ENCODE peak calls at places on chromosomes 3 and 15, in six cellular contexts. P is stimulated activated naive CD8-positive, alpha-beta T cell treated with anti-CD3 and anti-CD28 coated beads, Interleukin-15, amount 100 ng/mL, for 72 hours; U is HAP-1; R is GM23338; H is psoas muscle; X is cardiac septum. D is an unnamed sample.

GRCh38 chr3:13050446-13050845 is 22.8 kb downstream of the IQSEC1 start:
- DNase-seq in U (no peak), R (no peak), H (no peak), X (no peak), P (no peak), D (no peak)

GRCh38 chr15:67573194-67573593 is 30.7 kb downstream of the MAP2K5 start:
- DNase-seq in U (no peak), R (no peak), X (no peak), P (no peak), H (no peak), D (no peak)

GRCh38 chr3:126992216-126992615 is 9.3 kb downstream of the PLXNA1 start:
- DNase-seq in P (no peak), R (no peak), U (no peak), X (no peak), H (no peak), D (no peak)

GRCh38 chr3:150146891-150147761 is 176.4 kb upstream of the PFN2 start:
- DNase-seq in U (no peak), X (no peak), H (peak), R (no peak), P (no peak), D (peak)

GRCh38 chr15:74866090-74866489 is 7.1 kb downstream of the SCAMP2 start:
- DNase-seq in R (no peak), P (no peak), U (no peak), X (no peak), H (no peak), D (peak)

GRCh38 chr15:55574096-55574495 is 14.0 kb downstream of the PYGO1 start:
- DNase-seq in P (no peak), R (no peak), U (no peak), X (no peak), H (no peak), D (no peak)

GRCh38 chr3:108479212-108479611 is 31.2 kb downstream of the MYH15 start:
- DNase-seq in H (no peak), U (no peak), R (no peak), X (no peak), P (no peak), D (no peak)

GRCh38 chr3:52341123-52341522 is 25.0 kb downstream of the DNAH1 start:
- DNase-seq in X (no peak), P (no peak), U (no peak), R (no peak), H (no peak), D (no peak)

GRCh38 chr3:142964150-142964498 is 650 bp upstream of the PAQR9 start:
- DNase-seq in R (peak), P (no peak), X (no peak), H (no peak), U (no peak), D (no peak)

GRCh38 chr3:119433613-119434325 is 29.6 kb downstream of the TMEM39A start:
- DNase-seq in X (no peak), U (no peak), P (no peak), R (no peak), H (no peak), D (no peak)

GRCh38 chr15:85412956-85413854 is 32.8 kb downstream of the AKAP13 start:
- DNase-seq in P (peak), H (peak), U (peak), R (no peak), X (peak), D (peak)

GRCh38 chr3:186815490-186815889 is 9.2 kb upstream of the RFC4 start:
- DNase-seq in X (no peak), U (peak), R (no peak), P (no peak), H (no peak), D (no peak)

GRCh38 chr15:74174966-74175270 is 1.4 kb downstream of the ISLR start:
- DNase-seq in H (no peak), X (no peak), R (no peak), U (no peak), P (no peak), D (peak)

GRCh38 chr3:29452923-29453277 is 172.0 kb downstream of the RBMS3 start:
- DNase-seq in R (peak), H (no peak), P (no peak), X (no peak), U (no peak), D (no peak)

GRCh38 chr3:76561494-76562242 is 478.2 kb upstream of the ROBO2 start:
- DNase-seq in H (no peak), U (no peak), P (no peak), R (peak), X (no peak), D (no peak)

GRCh38 chr3:156211583-156211982 is 91.2 kb downstream of the KCNAB1 start:
- DNase-seq in H (no peak), P (no peak), R (no peak), X (no peak), U (no peak), D (no peak)

GRCh38 chr15:58246041-58246440 is 107.9 kb downstream of the AQP9 start:
- DNase-seq in X (no peak), H (no peak), P (no peak), R (no peak), U (no peak), D (peak)

GRCh38 chr15:95655089-95655488 is 675.4 kb upstream of the NR2F2 start:
- DNase-seq in R (no peak), X (no peak), H (no peak), U (no peak), P (no peak), D (no peak)

GRCh38 chr15:99703603-99704443 is 29.4 kb downstream of the LYSMD4 start:
- DNase-seq in R (peak), P (no peak), U (no peak), H (no peak), X (no peak), D (no peak)

GRCh38 chr3:113468536-113468935 is 27.2 kb upstream of the CFAP44 start:
- DNase-seq in H (no peak), P (no peak), U (no peak), R (no peak), X (no peak), D (no peak)

GRCh38 chr3:30520695-30521094 is 85.7 kb upstream of the TGFBR2 start:
- DNase-seq in R (no peak), H (no peak), P (no peak), U (no peak), X (no peak), D (no peak)

GRCh38 chr3:149506540-149506939 is 32.0 kb downstream of the TM4SF4 start:
- DNase-seq in U (no peak), X (no peak), R (no peak), H (no peak), P (no peak), D (no peak)

GRCh38 chr3:55413236-55413635 is 73.9 kb downstream of the WNT5A start:
- DNase-seq in R (no peak), U (no peak), H (no peak), P (no peak), X (no peak), D (no peak)

GRCh38 chr3:31448035-31448881 is 84.5 kb upstream of the STT3B start:
- DNase-seq in H (no peak), P (no peak), R (peak), U (peak), X (no peak), D (no peak)

GRCh38 chr3:194133661-194134230 is 2.2 kb upstream of the HES1 start:
- DNase-seq in R (peak), X (peak), P (peak), H (peak), U (peak), D (peak)

GRCh38 chr3:31903686-31904431 is 77.2 kb downstream of the OSBPL10 start:
- DNase-seq in U (no peak), R (no peak), P (no peak), X (no peak), H (no peak), D (no peak)

GRCh38 chr3:186277268-186277909 is 84.6 kb downstream of the DGKG start:
- DNase-seq in R (peak), U (peak), P (no peak), H (no peak), X (no peak), D (no peak)

GRCh38 chr3:13564751-13565560 is 16.0 kb downstream of the FBLN2 start:
- DNase-seq in U (no peak), R (no peak), P (no peak), X (no peak), H (peak), D (peak)

GRCh38 chr3:72919520-72919919 is 31.7 kb downstream of the GXYLT2 start:
- DNase-seq in H (no peak), P (no peak), U (no peak), R (no peak), X (no peak), D (no peak)

GRCh38 chr15:60362318-60363023 is 35.3 kb downstream of the ANXA2 start:
- DNase-seq in P (peak), U (no peak), R (no peak), H (no peak), X (no peak), D (no peak)

D was measured in right cardiac atrium.